ENCODE peak calls at places on chromosomes 3 and 15, in seven cellular contexts. One of them, this sample, is unnamed.

GRCh38 chr15:36484038-36484778 is 95.2 kb upstream of the CDIN1 start:
- DNase-seq in cardiac muscle cell: no peak
- DNase-seq in mammary epithelial cell: peak; percentile 25
- DNase-seq in K562: no peak
- DNase-seq in Peyer's patch: no peak
- DNase-seq in AG04450: no peak
- DNase-seq in uterus: no peak
- DNase-seq in this sample: no peak

GRCh38 chr3:30679045-30679444 is 72.6 kb downstream of the TGFBR2 start:
- DNase-seq in AG04450: no peak
- DNase-seq in uterus: no peak
- DNase-seq in Peyer's patch: no peak
- DNase-seq in K562: no peak
- DNase-seq in mammary epithelial cell: no peak
- DNase-seq in cardiac muscle cell: no peak
- DNase-seq in this sample: no peak

GRCh38 chr15:77107068-77107467 is 36.2 kb upstream of the TSPAN3 start:
- DNase-seq in Peyer's patch: no peak
- DNase-seq in uterus: peak; percentile 44
- DNase-seq in K562: no peak
- DNase-seq in cardiac muscle cell: peak; percentile 77
- DNase-seq in AG04450: no peak
- DNase-seq in mammary epithelial cell: no peak
- DNase-seq in this sample: no peak

GRCh38 chr3:487580-487979 is 291.0 kb downstream of the CHL1 start:
- DNase-seq in cardiac muscle cell: no peak
- DNase-seq in AG04450: no peak
- DNase-seq in K562: no peak
- DNase-seq in Peyer's patch: no peak
- DNase-seq in uterus: no peak
- DNase-seq in mammary epithelial cell: peak; percentile 5
- DNase-seq in this sample: no peak

GRCh38 chr15:98873441-98874218 is 134.0 kb downstream of the PGPEP1L start:
- DNase-seq in uterus: no peak
- DNase-seq in cardiac muscle cell: peak; percentile 70
- DNase-seq in mammary epithelial cell: peak; percentile 90
- DNase-seq in AG04450: no peak
- DNase-seq in Peyer's patch: no peak
- DNase-seq in K562: no peak
- DNase-seq in this sample: peak; percentile 61

GRCh38 chr15:45184562-45185041 is 3.2 kb downstream of the SHF start:
- DNase-seq in AG04450: no peak
- DNase-seq in uterus: no peak
- DNase-seq in Peyer's patch: no peak
- DNase-seq in mammary epithelial cell: no peak
- DNase-seq in K562: no peak
- DNase-seq in cardiac muscle cell: no peak
- DNase-seq in this sample: no peak

GRCh38 chr3:65614585-65614984 is 424.1 kb downstream of the MAGI1 start:
- DNase-seq in AG04450: no peak
- DNase-seq in Peyer's patch: no peak
- DNase-seq in mammary epithelial cell: no peak
- DNase-seq in K562: no peak
- DNase-seq in uterus: no peak
- DNase-seq in cardiac muscle cell: no peak
- DNase-seq in this sample: no peak

GRCh38 chr15:87032291-87032690 is 952.6 kb downstream of the AGBL1 start:
- DNase-seq in mammary epithelial cell: peak; percentile 59
- DNase-seq in uterus: no peak
- DNase-seq in AG04450: no peak
- DNase-seq in K562: no peak
- DNase-seq in cardiac muscle cell: no peak
- DNase-seq in Peyer's patch: no peak
- DNase-seq in this sample: no peak

GRCh38 chr3:102488316-102488715 is 53.5 kb downstream of the ZPLD1 start:
- DNase-seq in cardiac muscle cell: no peak
- DNase-seq in Peyer's patch: no peak
- DNase-seq in uterus: no peak
- DNase-seq in K562: no peak
- DNase-seq in AG04450: no peak
- DNase-seq in mammary epithelial cell: no peak
- DNase-seq in this sample: no peak

GRCh38 chr3:89038864-89039263 is 68.6 kb upstream of the EPHA3 start:
- DNase-seq in cardiac muscle cell: no peak
- DNase-seq in AG04450: no peak
- DNase-seq in mammary epithelial cell: no peak
- DNase-seq in uterus: no peak
- DNase-seq in K562: no peak
- DNase-seq in Peyer's patch: no peak
- DNase-seq in this sample: no peak

GRCh38 chr3:46884427-46884826 is 6.9 kb downstream of the PTH1R start:
- DNase-seq in mammary epithelial cell: no peak
- DNase-seq in cardiac muscle cell: no peak
- DNase-seq in Peyer's patch: no peak
- DNase-seq in AG04450: no peak
- DNase-seq in uterus: no peak
- DNase-seq in K562: no peak
- DNase-seq in this sample: no peak

GRCh38 chr3:147038456-147038855 is 367.9 kb downstream of the ZIC4 start:
- DNase-seq in uterus: no peak
- DNase-seq in cardiac muscle cell: no peak
- DNase-seq in Peyer's patch: no peak
- DNase-seq in mammary epithelial cell: no peak
- DNase-seq in K562: no peak
- DNase-seq in AG04450: no peak
- DNase-seq in this sample: no peak

GRCh38 chr15:48355377-48355776 is 24.1 kb downstream of the DUT start:
- DNase-seq in mammary epithelial cell: no peak
- DNase-seq in Peyer's patch: no peak
- DNase-seq in AG04450: no peak
- DNase-seq in uterus: no peak
- DNase-seq in K562: no peak
- DNase-seq in cardiac muscle cell: peak; percentile 71
- DNase-seq in this sample: no peak

GRCh38 chr3:127073931-127074820 is 91.3 kb downstream of the PLXNA1 start:
- DNase-seq in K562: no peak
- DNase-seq in Peyer's patch: peak; percentile 16
- DNase-seq in uterus: no peak
- DNase-seq in mammary epithelial cell: peak; percentile 66
- DNase-seq in cardiac muscle cell: peak; percentile 60
- DNase-seq in AG04450: no peak
- DNase-seq in this sample: peak; percentile 26

GRCh38 chr15:31346367-31347066 is 19.9 kb downstream of the KLF13 start:
- DNase-seq in Peyer's patch: peak; percentile 53
- DNase-seq in uterus: no peak
- DNase-seq in AG04450: no peak
- DNase-seq in cardiac muscle cell: no peak
- DNase-seq in K562: no peak
- DNase-seq in mammary epithelial cell: no peak
- DNase-seq in this sample: peak; percentile 36

GRCh38 chr3:13077431-13078157 is 4.4 kb upstream of the IQSEC1 start:
- DNase-seq in uterus: peak; percentile 39
- DNase-seq in AG04450: no peak
- DNase-seq in Peyer's patch: no peak
- DNase-seq in K562: no peak
- DNase-seq in cardiac muscle cell: no peak
- DNase-seq in mammary epithelial cell: no peak
- DNase-seq in this sample: no peak

GRCh38 chr3:19075037-19075436 is 73.3 kb upstream of the KCNH8 start:
- DNase-seq in Peyer's patch: no peak
- DNase-seq in K562: no peak
- DNase-seq in uterus: no peak
- DNase-seq in mammary epithelial cell: no peak
- DNase-seq in cardiac muscle cell: no peak
- DNase-seq in AG04450: no peak
- DNase-seq in this sample: no peak

GRCh38 chr15:77581896-77582569 is 50.7 kb downstream of the LINGO1 start:
- DNase-seq in AG04450: no peak
- DNase-seq in cardiac muscle cell: no peak
- DNase-seq in Peyer's patch: no peak
- DNase-seq in K562: no peak
- DNase-seq in uterus: no peak
- DNase-seq in mammary epithelial cell: no peak
- DNase-seq in this sample: no peak

DNA sequence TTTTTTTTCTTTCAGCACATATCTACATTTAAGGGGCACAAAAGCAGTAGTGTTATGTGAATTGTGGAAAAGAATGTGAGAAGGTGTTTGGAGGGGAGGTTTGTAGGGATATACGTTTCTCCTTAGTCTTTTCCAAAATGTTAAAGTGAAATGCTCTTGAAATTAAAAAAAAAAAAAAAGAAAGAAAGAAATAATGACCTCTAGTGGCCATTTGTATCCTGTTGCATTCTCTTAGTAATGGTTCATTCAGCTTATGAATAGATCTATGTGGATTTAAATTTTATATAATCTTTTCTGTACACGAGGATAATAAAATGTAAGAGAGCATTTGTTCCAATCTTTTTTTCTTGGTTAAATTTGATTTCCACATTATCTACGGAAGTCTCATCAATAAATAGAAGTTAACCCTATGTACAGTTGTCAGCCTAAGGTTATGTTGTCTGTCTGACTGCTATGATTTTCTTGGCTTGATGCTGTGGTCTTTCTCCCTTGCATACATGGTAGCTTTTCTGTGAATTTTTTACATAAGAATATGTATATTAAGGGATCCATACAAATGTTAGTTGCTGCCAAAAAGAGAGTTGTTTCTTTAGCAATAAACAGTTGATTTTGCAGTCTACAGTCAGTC is 1.7 kb downstream of the P2RY13 start:
- DNase-seq in mammary epithelial cell: no peak
- DNase-seq in K562: no peak
- DNase-seq in cardiac muscle cell: peak; percentile 44
- DNase-seq in uterus: no peak
- DNase-seq in Peyer's patch: no peak
- DNase-seq in AG04450: no peak
- DNase-seq in this sample: no peak
- TF ChIP-seq CTCF in mammary epithelial cell: peak; percentile 55
- TF ChIP-seq CTCF in K562: no peak
- TF ChIP-seq CTCF in cardiac muscle cell: peak; percentile 66
- TF ChIP-seq CTCF in uterus: peak; percentile 3
- TF ChIP-seq CTCF in Peyer's patch: peak; percentile 16
- TF ChIP-seq CTCF in AG04450: peak; percentile 64
- TF ChIP-seq CTCF in this sample: peak; percentile 60

DNA sequence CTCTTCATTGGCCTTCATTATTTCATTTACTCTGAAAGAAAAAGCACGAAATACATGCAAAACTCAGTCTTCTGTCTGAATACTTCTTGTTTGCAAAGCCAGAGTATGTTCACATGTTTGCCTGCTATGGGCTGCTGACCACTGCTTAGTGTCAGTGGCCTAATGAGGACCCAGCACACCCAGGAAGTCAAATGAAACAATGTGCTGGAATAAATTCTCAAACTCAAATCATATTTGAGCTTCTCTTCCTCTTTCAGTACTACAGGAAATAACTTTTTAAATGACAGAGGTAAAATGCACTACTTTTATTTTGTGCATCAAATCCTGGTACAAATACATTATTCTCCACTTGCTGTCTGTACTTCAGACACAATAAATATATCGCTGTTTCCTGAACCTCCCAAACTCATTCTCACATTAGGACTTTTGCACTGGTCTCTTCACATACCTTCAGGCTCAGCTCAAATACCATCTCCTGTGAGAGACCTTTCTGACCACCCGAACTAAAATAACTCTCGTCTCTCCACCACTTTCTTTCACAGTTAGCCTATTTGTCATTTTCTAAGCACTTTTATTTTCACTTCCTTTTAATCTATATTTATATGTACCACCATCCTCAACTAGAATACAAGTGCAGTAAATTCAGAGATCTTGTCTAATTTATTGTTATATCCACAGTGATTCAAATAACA is 176.8 kb downstream of the TUSC7 start:
- DNase-seq in uterus: no peak
- DNase-seq in mammary epithelial cell: no peak
- DNase-seq in cardiac muscle cell: no peak
- DNase-seq in Peyer's patch: no peak
- DNase-seq in AG04450: no peak
- DNase-seq in K562: no peak
- DNase-seq in this sample: no peak
- H3K4me3 ChIP-seq in uterus: no peak overlapping the region
- H3K4me3 ChIP-seq in mammary epithelial cell: no peak overlapping the region
- H3K4me3 ChIP-seq in cardiac muscle cell: no peak overlapping the region
- H3K4me3 ChIP-seq in Peyer's patch: no peak overlapping the region
- H3K4me3 ChIP-seq in AG04450: no peak overlapping the region
- H3K4me3 ChIP-seq in K562: no peak overlapping the region
- H3K4me3 ChIP-seq in this sample: no peak overlapping the region

GRCh38 chr15:62428259-62428658 is 263.2 kb upstream of the C2CD4B start:
- DNase-seq in K562: no peak
- DNase-seq in cardiac muscle cell: no peak
- DNase-seq in mammary epithelial cell: no peak
- DNase-seq in uterus: no peak
- DNase-seq in Peyer's patch: no peak
- DNase-seq in AG04450: no peak
- DNase-seq in this sample: no peak

GRCh38 chr15:62430056-62430455 is 265.0 kb upstream of the C2CD4B start:
- DNase-seq in AG04450: no peak
- DNase-seq in uterus: no peak
- DNase-seq in K562: no peak
- DNase-seq in Peyer's patch: no peak
- DNase-seq in mammary epithelial cell: no peak
- DNase-seq in cardiac muscle cell: no peak
- DNase-seq in this sample: no peak

GRCh38 chr15:62430552-62430951 is 265.5 kb upstream of the C2CD4B start:
- DNase-seq in AG04450: no peak
- DNase-seq in cardiac muscle cell: no peak
- DNase-seq in mammary epithelial cell: no peak
- DNase-seq in Peyer's patch: no peak
- DNase-seq in uterus: no peak
- DNase-seq in K562: no peak
- DNase-seq in this sample: no peak

GRCh38 chr15:62426387-62426956 is 261.4 kb upstream of the C2CD4B start:
- DNase-seq in AG04450: no peak
- DNase-seq in cardiac muscle cell: peak; percentile 30
- DNase-seq in K562: no peak
- DNase-seq in Peyer's patch: no peak
- DNase-seq in mammary epithelial cell: no peak
- DNase-seq in uterus: no peak
- DNase-seq in this sample: no peak

GRCh38 chr15:62428851-62429250 is 263.8 kb upstream of the C2CD4B start:
- DNase-seq in mammary epithelial cell: no peak
- DNase-seq in cardiac muscle cell: no peak
- DNase-seq in AG04450: no peak
- DNase-seq in Peyer's patch: no peak
- DNase-seq in uterus: no peak
- DNase-seq in K562: no peak
- DNase-seq in this sample: no peak
- H3K27ac ChIP-seq in mammary epithelial cell: no peak overlapping the region
- H3K27ac ChIP-seq in cardiac muscle cell: no peak overlapping the region
- H3K27ac ChIP-seq in AG04450: no peak overlapping the region
- H3K27ac ChIP-seq in Peyer's patch: no peak overlapping the region
- H3K27ac ChIP-seq in uterus: no peak overlapping the region
- H3K27ac ChIP-seq in K562: no peak overlapping the region
- H3K27ac ChIP-seq in this sample: no peak overlapping the region

DNA sequence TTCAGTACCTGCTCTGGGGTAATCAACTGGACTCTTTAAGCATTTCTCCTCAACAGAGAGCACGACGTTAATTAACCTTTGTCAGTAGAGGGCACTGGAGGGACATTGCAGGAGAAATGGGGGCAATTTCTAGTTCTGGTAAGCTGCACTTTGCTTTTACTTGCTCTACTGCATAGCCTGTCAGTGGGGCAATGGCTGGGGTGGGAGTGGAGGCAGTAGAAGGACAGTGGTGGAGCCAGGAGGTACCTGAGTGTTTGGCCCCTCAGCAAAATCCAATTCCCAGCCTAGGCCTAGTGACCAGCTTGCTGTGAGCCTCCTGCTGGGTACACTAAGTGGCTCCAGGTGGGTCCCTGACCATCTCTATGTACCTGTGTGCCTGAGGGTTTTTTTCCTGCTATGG is 18.3 kb upstream of the MED12L start:
- DNase-seq in AG04450: no peak
- DNase-seq in mammary epithelial cell: no peak
- DNase-seq in Peyer's patch: no peak
- DNase-seq in K562: no peak
- DNase-seq in cardiac muscle cell: peak; percentile 15
- DNase-seq in uterus: no peak
- DNase-seq in this sample: no peak
- TF ChIP-seq CTCF in AG04450: no peak
- TF ChIP-seq CTCF in mammary epithelial cell: no peak
- TF ChIP-seq CTCF in Peyer's patch: no peak
- TF ChIP-seq CTCF in K562: peak; percentile 35
- TF ChIP-seq CTCF in cardiac muscle cell: peak; percentile 20
- TF ChIP-seq CTCF in uterus: no peak
- TF ChIP-seq CTCF in this sample: no peak

This sample was measured in lower lobe of right lung.